ENCODE peak calls at places on chromosome 12, in seven cellular contexts. H is tibial artery, K is posterior cingulate gyrus, S is NCI-H1092 treated with DMSO at 0.1 percent for 48 hours, V is smooth muscle cell of the brain vasculature, N is non-pigmented ciliary epithelial cell, Y is dermis blood vessel endothelial cell. R is an unnamed sample.

GRCh38 chr12:89309452-89309802 is 42.9 kb downstream of the DUSP6 start:
- DNase-seq in H (no peak), K (no peak), S (no peak), V (no peak), N (no peak), Y (no peak), R (no peak)

GRCh38 chr12:68919581-68920239 is 13.3 kb downstream of the CPM start:
- DNase-seq in H (no peak), K (no peak), S (no peak), V (no peak), N (no peak), Y (no peak), R (no peak)

GRCh38 chr12:12432373-12432772 is 75.5 kb downstream of the BORCS5 start:
- DNase-seq in H (no peak), K (no peak), S (peak; percentile 57), V (peak; percentile 74), N (no peak), Y (peak; percentile 60), R (no peak)

GRCh38 chr12:6372403-6373003 is 2.9 kb downstream of the SCNN1A start:
- DNase-seq in H (no peak), K (no peak), S (no peak), V (no peak), N (no peak), Y (peak; percentile 39), R (no peak)

GRCh38 chr12:72523754-72524153 is 251.6 kb downstream of the TRHDE start:
- DNase-seq in H (no peak), K (no peak), S (no peak), V (no peak), N (no peak), Y (no peak), R (no peak)

GRCh38 chr12:130431176-130431575 is 93.5 kb downstream of the PIWIL1 start:
- DNase-seq in H (no peak), K (no peak), S (no peak), V (no peak), N (no peak), Y (no peak), R (no peak)

GRCh38 chr12:80268924-80269749 is 169.8 kb downstream of the OTOGL start:
- DNase-seq in H (no peak), K (no peak), S (no peak), V (no peak), N (peak; percentile 74), Y (peak; percentile 84), R (no peak)

GRCh38 chr12:23854598-23854997 is 94.9 kb downstream of the SOX5 start:
- DNase-seq in H (no peak), K (no peak), S (no peak), V (no peak), N (no peak), Y (no peak), R (no peak)

GRCh38 chr12:47306130-47306529 is 226.4 kb upstream of the AMIGO2 start:
- DNase-seq in H (no peak), K (no peak), S (no peak), V (no peak), N (no peak), Y (no peak), R (no peak)

GRCh38 chr12:25997401-25997973 is 39.0 kb downstream of the RASSF8 start:
- DNase-seq in H (no peak), K (no peak), S (no peak), V (no peak), N (peak; percentile 87), Y (peak; percentile 97), R (no peak)

GRCh38 chr12:91316161-91316759 is 133.6 kb upstream of the DCN start:
- DNase-seq in H (no peak), K (no peak), S (no peak), V (no peak), N (no peak), Y (no peak), R (no peak)

GRCh38 chr12:104667139-104667538 is 210.4 kb downstream of the CHST11 start:
- DNase-seq in H (no peak), K (no peak), S (no peak), V (no peak), N (no peak), Y (no peak), R (no peak)

GRCh38 chr12:26870491-26871419 is 37.8 kb upstream of the ITPR2 start:
- DNase-seq in H (no peak), K (no peak), S (peak; percentile 80), V (no peak), N (no peak), Y (peak; percentile 94), R (no peak)